ENCODE peak calls at places on chromosomes 2 and 18, in five cellular contexts. One of them, this sample, is unnamed.

GRCh38 chr2:207239222-207239674 is 73.5 kb upstream of the KLF7 start:
- DNase-seq in H1: no peak
- DNase-seq in HepG2: no peak
- DNase-seq in K562: peak
- DNase-seq in GM12878: no peak
- DNase-seq in this sample: no peak

GRCh38 chr2:72143441-72144356 is 4.0 kb downstream of the CYP26B1 start:
- DNase-seq in GM12878: no peak
- DNase-seq in H1: peak
- DNase-seq in K562: no peak
- DNase-seq in HepG2: no peak
- DNase-seq in this sample: no peak

GRCh38 chr2:106142683-106143082 is 51.4 kb downstream of the UXS1 start:
- DNase-seq in GM12878: no peak
- DNase-seq in HepG2: no peak
- DNase-seq in K562: no peak
- DNase-seq in H1: no peak
- DNase-seq in this sample: no peak

GRCh38 chr2:32963941-32964340 is 17.2 kb downstream of the LTBP1 start:
- DNase-seq in HepG2: no peak
- DNase-seq in H1: no peak
- DNase-seq in K562: no peak
- DNase-seq in GM12878: no peak
- DNase-seq in this sample: no peak

GRCh38 chr2:10084956-10085851 is 5.0 kb upstream of the CYS1 start:
- DNase-seq in H1: no peak
- DNase-seq in GM12878: no peak
- DNase-seq in HepG2: no peak
- DNase-seq in K562: no peak
- DNase-seq in this sample: no peak

GRCh38 chr2:106885981-106886915 is at the start of gene ST6GAL2:
- DNase-seq in HepG2: no peak
- DNase-seq in GM12878: no peak
- DNase-seq in K562: no peak
- DNase-seq in H1: peak
- DNase-seq in this sample: peak

GRCh38 chr2:120177011-120177621 is 46.1 kb downstream of the TMEM185B start:
- DNase-seq in H1: no peak
- DNase-seq in HepG2: no peak
- DNase-seq in K562: peak
- DNase-seq in GM12878: peak
- DNase-seq in this sample: no peak

GRCh38 chr2:240949791-240950705 is 43.9 kb downstream of the CROCC2 start:
- DNase-seq in HepG2: no peak
- DNase-seq in GM12878: no peak
- DNase-seq in H1: peak
- DNase-seq in K562: no peak
- DNase-seq in this sample: no peak

GRCh38 chr2:199111461-199111860 is 346.3 kb downstream of the SATB2 start:
- DNase-seq in GM12878: no peak
- DNase-seq in H1: no peak
- DNase-seq in HepG2: no peak
- DNase-seq in K562: no peak
- DNase-seq in this sample: no peak

GRCh38 chr2:100692906-100693305 is 127.0 kb upstream of the NPAS2 start:
- DNase-seq in GM12878: no peak
- DNase-seq in HepG2: no peak
- DNase-seq in K562: no peak
- DNase-seq in H1: peak
- DNase-seq in this sample: no peak

DNA sequence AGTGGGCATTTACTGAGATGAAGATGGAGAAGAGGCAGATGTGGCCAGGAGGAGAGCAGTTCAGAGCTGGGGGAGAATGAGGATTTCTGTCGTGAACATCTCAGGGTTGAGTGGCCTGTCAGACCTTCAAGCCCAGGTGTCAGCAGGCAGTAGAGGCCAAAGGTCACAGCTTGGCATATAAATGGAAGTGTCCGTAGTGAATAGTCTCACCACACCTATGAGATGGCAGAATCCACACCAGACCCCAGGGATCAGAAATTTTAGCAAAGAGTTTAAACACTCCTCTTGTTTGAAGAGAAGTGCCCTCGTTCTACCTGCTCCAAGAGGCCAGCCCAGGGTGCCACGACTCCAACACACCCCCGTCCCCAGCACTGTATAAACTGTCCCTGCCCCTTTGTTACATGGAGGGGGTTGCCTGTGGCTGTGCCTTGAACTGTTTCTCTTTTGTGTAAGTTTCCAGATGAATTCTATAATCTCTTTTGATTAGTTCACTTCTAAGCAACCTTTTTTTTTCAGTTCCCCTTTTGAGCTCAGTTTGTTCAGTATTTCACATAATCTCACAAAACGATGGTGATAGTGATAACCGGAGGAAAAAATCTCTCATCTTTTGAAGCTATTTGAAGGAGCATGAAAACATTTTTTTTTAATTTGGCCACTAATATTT is 69.0 kb upstream of the TTC39C start:
- DNase-seq in HepG2: no peak
- DNase-seq in H1: no peak
- DNase-seq in K562: no peak
- DNase-seq in GM12878: no peak
- DNase-seq in this sample: no peak
- TF ChIP-seq HDAC2 in HepG2: no peak
- TF ChIP-seq HDAC2 in H1: no peak
- TF ChIP-seq HDAC2 in K562: no peak
- TF ChIP-seq HDAC2 in GM12878: no peak
- TF ChIP-seq HDAC2 in this sample: no peak

GRCh38 chr2:108615480-108616090 is 81.3 kb downstream of the LIMS1 start:
- DNase-seq in H1: no peak
- DNase-seq in K562: no peak
- DNase-seq in HepG2: peak
- DNase-seq in GM12878: no peak
- DNase-seq in this sample: no peak
- H3K27ac ChIP-seq in H1: no peak
- H3K27ac ChIP-seq in K562: peak
- H3K27ac ChIP-seq in HepG2: no peak
- H3K27ac ChIP-seq in GM12878: no peak
- H3K27ac ChIP-seq in this sample: no peak

DNA sequence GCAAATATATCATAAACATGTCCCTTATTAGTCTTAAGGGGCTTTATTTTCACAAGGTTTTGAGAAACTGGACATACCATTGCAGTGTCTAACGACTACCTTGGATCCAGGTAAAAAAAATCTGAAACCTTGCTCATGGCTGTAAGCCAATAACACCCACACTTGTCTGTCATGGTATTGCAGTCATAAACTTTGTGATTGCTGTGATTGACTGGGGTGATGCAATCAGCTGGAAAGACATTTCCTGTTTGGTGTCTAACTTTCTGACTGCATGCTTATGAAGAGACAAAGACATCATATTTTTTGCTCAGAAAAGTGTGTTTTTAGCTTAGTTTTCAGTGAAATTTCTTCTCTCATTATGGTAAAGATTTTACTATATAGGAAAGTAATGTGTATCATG is 635.0 kb downstream of the TSN start:
- DNase-seq in GM12878: peak
- DNase-seq in K562: no peak
- DNase-seq in HepG2: no peak
- DNase-seq in H1: no peak
- DNase-seq in this sample: no peak
- TF ChIP-seq HDAC2 in GM12878: no peak
- TF ChIP-seq HDAC2 in K562: no peak
- TF ChIP-seq HDAC2 in HepG2: no peak
- TF ChIP-seq HDAC2 in H1: no peak
- TF ChIP-seq HDAC2 in this sample: no peak

GRCh38 chr18:61829108-61829507 is 63.7 kb downstream of the RNF152 start:
- DNase-seq in HepG2: no peak
- DNase-seq in H1: no peak
- DNase-seq in K562: no peak
- DNase-seq in GM12878: no peak
- DNase-seq in this sample: no peak

GRCh38 chr18:61831071-61831470 is 61.7 kb downstream of the RNF152 start:
- DNase-seq in HepG2: no peak
- DNase-seq in H1: no peak
- DNase-seq in GM12878: no peak
- DNase-seq in K562: no peak
- DNase-seq in this sample: no peak

GRCh38 chr18:61833978-61834377 is 58.8 kb downstream of the RNF152 start:
- DNase-seq in K562: no peak
- DNase-seq in H1: no peak
- DNase-seq in HepG2: no peak
- DNase-seq in GM12878: no peak
- DNase-seq in this sample: no peak

GRCh38 chr18:61833387-61833786 is 59.4 kb downstream of the RNF152 start:
- DNase-seq in H1: no peak
- DNase-seq in HepG2: no peak
- DNase-seq in GM12878: peak
- DNase-seq in K562: no peak
- DNase-seq in this sample: no peak

DNA sequence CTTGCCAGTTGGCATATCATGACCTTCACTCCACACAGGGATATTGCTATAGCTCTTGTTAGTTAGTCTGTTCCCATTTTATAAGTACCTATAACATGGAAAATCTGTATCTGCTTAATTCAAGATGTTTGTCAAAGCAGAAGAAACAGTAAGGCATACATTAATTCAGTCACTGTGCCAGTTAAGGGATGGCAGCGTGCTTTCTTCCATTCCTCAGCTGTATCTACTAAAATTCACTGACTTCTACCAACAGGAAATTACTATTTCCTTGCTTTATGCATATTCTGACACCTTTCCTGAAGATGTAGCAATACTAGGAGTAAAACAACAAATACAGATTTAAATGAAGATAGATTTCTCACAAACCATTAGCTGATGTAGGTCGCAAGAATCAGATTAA is 59.9 kb downstream of the RNF152 start:
- DNase-seq in GM12878: no peak
- DNase-seq in HepG2: no peak
- DNase-seq in H1: no peak
- DNase-seq in K562: no peak
- DNase-seq in this sample: no peak
- H3K27ac ChIP-seq in GM12878: no peak
- H3K27ac ChIP-seq in HepG2: no peak
- H3K27ac ChIP-seq in H1: no peak
- H3K27ac ChIP-seq in K562: no peak
- H3K27ac ChIP-seq in this sample: no peak

GRCh38 chr2:38107738-38108410 is 31.9 kb upstream of the CYP1B1 start:
- DNase-seq in H1: no peak
- DNase-seq in K562: no peak
- DNase-seq in GM12878: no peak
- DNase-seq in HepG2: no peak
- DNase-seq in this sample: no peak
- TF ChIP-seq HDAC2 in H1: no peak
- TF ChIP-seq HDAC2 in K562: no peak
- TF ChIP-seq HDAC2 in GM12878: no peak
- TF ChIP-seq HDAC2 in HepG2: no peak
- TF ChIP-seq HDAC2 in this sample: no peak

This sample was measured in A549.